ENCODE peak calls at places on chromosome 14, in eight cellular contexts. Y, D, R, U, N, J, Q and S are unnamed samples.

GRCh38 chr14:42911642-42912041 is 1305.0 kb downstream of the LRFN5 start:
- DNase-seq in R (no peak), Y (no peak), N (no peak), Q (no peak), U (no peak), J (no peak), D (no peak), S (no peak)

GRCh38 chr14:59772252-59772651 is 98.3 kb downstream of the RTN1 start:
- DNase-seq in Y (no peak), R (no peak), D (no peak), J (no peak), Q (no peak), N (no peak), U (no peak), S (no peak)

GRCh38 chr14:90677484-90678045 is 138.7 kb downstream of the TTC7B start:
- DNase-seq in Q (no peak), D (no peak), U (no peak), J (no peak), R (no peak), Y (no peak), N (no peak), S (no peak)

GRCh38 chr14:51783765-51784164 is 76.6 kb upstream of the GNG2 start:
- DNase-seq in D (no peak), U (no peak), R (no peak), Y (no peak), N (no peak), J (no peak), Q (no peak), S (no peak)

GRCh38 chr14:66643344-66643743 is 135.4 kb downstream of the GPHN start:
- DNase-seq in D (no peak), Q (no peak), J (no peak), U (no peak), N (no peak), R (no peak), Y (no peak), S (no peak)

GRCh38 chr14:58078068-58078467 is 73.9 kb downstream of the ARMH4 start:
- DNase-seq in D (no peak), Q (no peak), Y (no peak), R (no peak), J (no peak), U (no peak), N (no peak), S (no peak)

GRCh38 chr14:73833530-73834257 is 17.9 kb upstream of the PTGR2 start:
- DNase-seq in N (peak; percentile 73), U (no peak), Q (peak; percentile 60), D (no peak), R (no peak), Y (no peak), J (no peak), S (no peak)

GRCh38 chr14:89436274-89436656 is 19.2 kb upstream of the FOXN3 start:
- DNase-seq in J (no peak), Y (no peak), R (no peak), Q (no peak), U (no peak), N (no peak), D (no peak), S (no peak)

GRCh38 chr14:32698831-32699230 is 239.8 kb upstream of the NPAS3 start:
- DNase-seq in U (no peak), Y (no peak), N (no peak), R (no peak), D (no peak), Q (no peak), J (no peak), S (no peak)

GRCh38 chr14:23831591-23831990 is 122.0 kb upstream of the DHRS4 start:
- DNase-seq in J (no peak), U (no peak), N (no peak), R (no peak), Y (no peak), Q (no peak), D (no peak), S (no peak)

DNA sequence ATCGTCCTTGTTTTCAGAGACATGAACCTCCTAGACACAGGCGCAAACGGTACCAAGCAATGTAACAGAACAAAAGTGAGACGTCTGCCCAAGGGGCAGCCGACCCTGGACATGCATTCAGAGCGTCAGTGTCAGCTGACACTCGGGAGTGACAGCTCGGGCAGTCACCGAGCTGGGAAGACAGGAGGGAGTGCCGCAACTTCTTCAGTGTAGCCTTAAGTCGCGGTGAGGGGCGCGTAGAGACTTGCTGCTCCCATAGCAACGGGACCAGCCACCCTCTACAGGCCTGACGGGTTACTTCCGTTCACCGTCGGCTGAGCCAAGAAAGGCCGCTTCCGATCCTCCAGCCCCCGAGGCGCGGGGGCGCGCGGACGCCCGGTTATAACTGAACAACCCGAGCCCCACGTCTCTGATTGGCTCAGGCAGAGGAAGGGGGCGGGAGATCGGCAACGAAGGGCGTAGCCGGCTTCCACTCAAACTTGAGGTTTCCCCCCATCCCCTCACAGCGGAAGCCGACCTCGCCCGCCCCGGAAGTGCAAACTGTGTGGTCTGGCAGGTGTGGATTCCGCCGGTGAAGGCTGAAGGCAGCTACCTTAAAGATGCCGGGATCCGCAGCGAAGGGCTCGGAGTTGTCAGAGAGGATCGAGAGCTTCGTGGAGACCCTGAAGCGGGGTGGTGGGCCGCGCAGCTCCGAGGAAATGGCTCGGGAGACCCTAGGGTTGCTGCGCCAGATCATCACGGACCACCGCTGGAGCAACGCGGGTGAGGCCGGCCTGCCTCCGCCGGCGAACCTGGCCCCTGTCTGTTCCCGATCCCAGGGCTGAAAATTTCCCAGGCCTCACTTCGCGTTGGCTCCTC is at the start of gene EIF2B2:
- DNase-seq in J (peak; percentile 97), Y (peak; percentile 98), U (peak; percentile 98), R (peak; percentile 87), D (peak; percentile 91), Q (peak; percentile 93), N (peak; percentile 99), S (peak; percentile 97)
- TF ChIP-seq POLR2A in J (no peak), Y (peak; percentile 68), U (no peak), R (peak; percentile 83), D (peak; percentile 40), Q (peak; percentile 72), N (no peak), S (no peak)

GRCh38 chr14:68794130-68794855 is 1.4 kb upstream of the ZFP36L1 start:
- DNase-seq in N (peak; percentile 90), Y (peak; percentile 85), Q (peak; percentile 74), U (peak; percentile 91), R (no peak), J (peak; percentile 85), D (no peak), S (peak; percentile 91)

GRCh38 chr14:68792830-68793733 is at the start of gene ZFP36L1:
- DNase-seq in R (no peak), D (peak; percentile 58), J (peak; percentile 92), U (peak; percentile 95), Q (peak; percentile 89), Y (peak; percentile 94), N (peak; percentile 95), S (peak; percentile 96)

GRCh38 chr14:68794856-68795601 is 2.2 kb upstream of the ZFP36L1 start:
- DNase-seq in Q (no peak), R (no peak), J (peak; percentile 45), D (no peak), N (peak; percentile 57), U (peak; percentile 66), Y (peak; percentile 54), S (peak; percentile 92)

GRCh38 chr14:68792022-68792829 is 641 bp downstream of the ZFP36L1 start:
- DNase-seq in D (no peak), R (no peak), J (peak; percentile 29), Q (no peak), N (peak; percentile 29), Y (no peak), U (no peak), S (peak; percentile 88)

GRCh38 chr14:68793734-68794129 is 865 bp upstream of the ZFP36L1 start:
- DNase-seq in J (no peak), U (no peak), D (no peak), N (no peak), R (no peak), Y (no peak), Q (no peak), S (no peak)
- TF ChIP-seq POLR2A in J (no peak), U (no peak), D (no peak), N (no peak), R (no peak), Y (no peak), Q (no peak), S (no peak)

DNA sequence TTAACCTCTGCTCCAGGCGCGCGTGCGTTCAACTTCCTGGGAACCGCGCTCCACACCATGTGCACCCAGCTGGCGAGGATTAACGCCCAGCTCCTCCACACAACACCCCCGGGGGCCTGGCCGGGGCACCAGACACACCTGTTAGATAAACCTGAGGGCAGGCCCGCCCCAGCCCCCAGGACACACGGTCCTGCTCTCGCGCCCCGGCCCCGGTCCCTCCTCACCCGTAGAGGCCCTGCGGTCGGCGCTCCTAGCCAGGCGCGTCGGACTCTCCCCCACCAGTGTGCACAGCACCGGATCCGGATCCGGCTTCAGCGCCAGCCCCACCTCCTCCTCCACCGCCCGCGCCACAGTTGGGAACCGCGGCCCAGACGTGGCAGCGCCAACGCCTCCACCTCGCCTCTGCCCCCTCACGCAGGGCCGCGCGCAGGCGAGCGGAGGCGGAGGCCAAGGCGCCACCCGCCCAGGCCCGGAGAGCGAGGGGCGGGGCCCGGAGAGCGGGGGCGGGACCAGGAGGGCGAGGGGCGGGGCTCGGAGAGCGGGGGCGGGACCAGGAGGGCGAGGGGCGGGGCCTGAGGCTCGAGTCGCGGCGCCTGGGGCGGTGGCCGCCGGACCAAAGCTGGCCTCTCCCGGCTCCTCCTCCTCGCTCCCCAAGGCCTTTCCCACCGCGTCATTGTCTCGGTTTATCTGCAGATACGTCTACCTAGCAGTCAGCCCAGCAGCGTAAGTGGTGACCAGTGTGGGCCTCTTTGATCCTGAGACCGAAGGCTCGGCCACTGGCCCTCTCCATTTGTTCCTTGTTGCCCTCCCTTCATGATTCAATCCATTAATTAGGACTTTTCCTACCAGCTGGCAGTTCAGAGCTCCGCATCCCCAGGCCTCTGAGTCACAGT is at the start of gene GNPNAT1:
- DNase-seq in N (peak; percentile 80), Y (peak; percentile 90), D (peak; percentile 89), U (peak; percentile 79), R (peak; percentile 85), Q (peak; percentile 88), J (peak; percentile 90), S (no peak)
- TF ChIP-seq POLR2A in N (no peak), Y (peak; percentile 84), D (peak; percentile 30), U (no peak), R (peak; percentile 76), Q (peak; percentile 87), J (peak; percentile 36), S (no peak)

DNA sequence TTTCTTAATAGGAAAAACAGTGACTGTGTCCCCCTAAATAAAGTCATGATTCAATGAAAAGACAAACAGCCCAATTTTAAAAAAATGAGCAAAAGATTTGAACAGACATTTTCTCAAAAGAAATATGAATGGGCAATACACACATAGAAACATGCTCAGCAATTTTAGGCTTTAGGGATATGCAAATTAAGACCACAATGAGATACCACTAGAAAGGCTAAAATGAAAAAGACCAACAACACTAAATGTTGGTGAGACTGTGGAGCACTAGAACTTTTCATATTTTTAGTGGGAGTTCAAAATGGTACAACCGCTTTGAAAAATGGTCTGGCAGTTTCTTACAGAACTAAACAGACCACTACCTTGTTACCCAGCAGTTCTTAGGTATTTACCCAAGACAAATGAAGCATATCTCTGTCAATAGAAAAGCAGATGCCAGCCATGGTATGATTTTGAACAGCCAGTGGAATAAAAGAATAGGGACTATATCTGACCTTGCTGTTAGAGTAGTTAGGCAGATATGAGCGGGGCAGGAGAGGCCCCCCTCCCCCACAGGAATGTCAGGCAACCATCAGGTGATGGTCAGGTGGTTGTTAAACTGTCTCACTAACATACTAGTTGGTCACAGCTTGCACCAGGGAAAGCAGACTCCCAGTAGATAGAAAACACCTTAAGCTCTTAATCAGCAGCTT is 108.8 kb downstream of the PRKCH start:
- DNase-seq in N (no peak), Q (no peak), U (no peak), Y (no peak), R (no peak), D (no peak), J (no peak), S (no peak)
- TF ChIP-seq POLR2A in N (no peak), Q (no peak), U (no peak), Y (no peak), R (no peak), D (no peak), J (no peak), S (no peak)

GRCh38 chr14:95490727-95491451 is 25.6 kb downstream of the SYNE3 start:
- DNase-seq in U (peak; percentile 74), Q (no peak), J (no peak), N (no peak), R (no peak), Y (peak; percentile 76), D (no peak), S (no peak)
- TF ChIP-seq POLR2A in U (no peak), Q (no peak), J (no peak), N (no peak), R (no peak), Y (no peak), D (no peak), S (no peak)